ENCODE peak calls at places on chromosomes 16 and 17, in ten cellular contexts. B is stomach, Y is H7, H is tibial nerve, I is lower lobe of right lung, J is Panc1, V is GM23248, S is heart right ventricle, P is BE2C, M is neural progenitor cell. T is an unnamed sample.

GRCh38 chr17:11969565-11969964 is 27.7 kb downstream of the ZNF18 start:
- DNase-seq in I (no peak), B (no peak), M (no peak), Y (no peak), V (no peak), H (no peak), P (no peak), S (no peak), J (no peak), T (no peak)

GRCh38 chr17:19453296-19453695 is 42.3 kb downstream of the RNF112 start:
- DNase-seq in J (no peak), P (no peak), H (no peak), I (no peak), V (no peak), S (no peak), M (no peak), B (no peak), Y (no peak), T (no peak)

GRCh38 chr17:83136156-83136555 is 56.7 kb downstream of the METRNL start:
- DNase-seq in M (no peak), V (no peak), I (peak; percentile 24), P (no peak), H (no peak), J (no peak), S (no peak), B (no peak), Y (peak; percentile 67), T (no peak)

GRCh38 chr16:86171329-86171728 is 272.4 kb downstream of the IRF8 start:
- DNase-seq in Y (no peak), S (no peak), P (no peak), H (no peak), B (no peak), M (no peak), I (no peak), J (no peak), V (peak; percentile 38), T (no peak)

GRCh38 chr17:65696739-65697394 is 135.4 kb upstream of the AXIN2 start:
- DNase-seq in M (no peak), Y (no peak), P (no peak), J (no peak), V (peak; percentile 82), H (no peak), I (no peak), S (no peak), B (no peak), T (no peak)

GRCh38 chr17:5676012-5676411 is 91.7 kb upstream of the NLRP1 start:
- DNase-seq in I (no peak), M (no peak), S (no peak), H (no peak), B (no peak), V (no peak), J (no peak), Y (no peak), P (no peak), T (no peak)

GRCh38 chr17:8365143-8365542 is 11.4 kb downstream of the KRABD2 start:
- DNase-seq in Y (no peak), I (no peak), J (no peak), P (no peak), S (no peak), B (no peak), M (no peak), H (no peak), V (peak; percentile 65), T (no peak)

GRCh38 chr17:67011527-67012175 is 32.7 kb upstream of the CACNG1 start:
- DNase-seq in Y (no peak), M (no peak), P (no peak), B (no peak), V (no peak), I (no peak), H (no peak), S (no peak), J (no peak), T (no peak)

GRCh38 chr16:90000733-90001427 is 18.4 kb downstream of the DBNDD1 start:
- DNase-seq in B (no peak), J (no peak), S (no peak), P (no peak), Y (peak; percentile 60), V (no peak), H (no peak), M (no peak), I (no peak), T (no peak)

GRCh38 chr17:46793541-46793940 is 25.0 kb downstream of the WNT3 start:
- DNase-seq in I (no peak), H (no peak), V (no peak), Y (no peak), M (no peak), B (no peak), S (no peak), J (no peak), P (no peak), T (no peak)

GRCh38 chr16:57403965-57404817 is at the start of gene CCL17:
- DNase-seq in V (no peak), M (peak; percentile 1), Y (peak; percentile 6), B (no peak), J (no peak), P (no peak), H (no peak), I (no peak), S (no peak), T (no peak)

GRCh38 chr17:50318551-50319310 is 27.2 kb upstream of the XYLT2 start:
- DNase-seq in Y (no peak), V (no peak), M (no peak), S (no peak), I (no peak), J (no peak), H (no peak), B (no peak), P (no peak), T (no peak)

DNA sequence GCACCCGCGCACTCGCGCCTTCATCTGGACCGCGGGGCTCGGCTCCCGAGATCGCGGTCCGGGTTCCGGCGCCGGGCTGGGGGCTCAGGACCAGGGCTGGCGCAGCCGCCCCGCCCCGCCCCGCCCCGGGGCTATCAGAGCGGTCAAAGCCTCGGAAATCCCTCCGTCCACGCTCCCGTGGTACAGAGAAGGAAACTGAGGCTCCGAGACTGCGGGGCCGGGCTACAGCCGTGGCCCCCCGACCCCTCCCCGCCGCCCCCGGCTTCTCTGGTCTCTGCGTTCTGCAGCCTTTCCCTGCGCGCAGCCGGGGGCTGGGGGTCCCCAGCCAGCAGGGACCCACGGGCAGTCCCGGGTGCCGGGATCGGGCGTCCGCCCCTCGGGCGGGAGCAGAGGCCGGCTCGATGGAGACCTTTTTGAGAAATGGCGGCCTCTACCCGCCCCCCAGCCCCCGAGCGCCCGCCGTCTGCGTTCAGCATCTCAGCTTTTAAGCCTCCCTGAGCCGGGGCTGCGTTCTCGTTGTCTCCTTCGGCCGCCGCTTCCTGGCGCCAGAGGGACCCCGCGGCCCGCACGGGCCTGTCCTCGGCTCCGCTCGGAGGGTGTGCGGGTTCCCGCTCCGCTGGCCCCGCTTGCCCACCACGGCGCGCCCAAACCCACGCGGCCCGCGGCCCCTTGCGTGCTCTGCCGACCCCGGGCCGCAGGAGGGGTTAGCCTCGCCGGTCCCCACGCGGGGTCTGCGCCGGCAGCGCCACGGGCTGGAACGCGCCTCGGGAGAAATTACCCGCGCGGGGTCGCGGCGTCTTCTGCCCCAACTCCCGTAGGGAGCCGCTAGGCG is 1.5 kb upstream of the NPTX1 start:
- DNase-seq in H (no peak), Y (peak; percentile 95), M (peak; percentile 91), P (peak; percentile 81), I (no peak), S (no peak), J (no peak), B (no peak), V (peak; percentile 83), T (no peak)
- H3K27me3 ChIP-seq in H (peaks cover 3% of the 10 kb centered on the region), Y (peaks cover 89% of the 10 kb centered on the region), M (peaks cover 100% of the 10 kb centered on the region), P (peaks cover 66% of the 10 kb centered on the region), I (peaks cover 96% of the 10 kb centered on the region), S (peaks cover 56% of the 10 kb centered on the region), J (peaks cover 2% of the 10 kb centered on the region), B (peaks cover 97% of the 10 kb centered on the region), V (peaks cover 81% of the 10 kb centered on the region), T (peaks cover 35% of the 10 kb centered on the region)

GRCh38 chr16:4371481-4372314 is at the start of gene VASN:
- DNase-seq in H (peak; percentile 77), S (peak; percentile 86), V (peak; percentile 90), Y (peak; percentile 100), M (peak; percentile 90), J (no peak), B (peak; percentile 88), P (peak; percentile 88), I (peak; percentile 85), T (peak; percentile 89)
- H3K4me3 ChIP-seq in H (peak within 1 kb of the TSS; percentile 55), S (peak within 1 kb of the TSS; percentile 71), V (peak within 1 kb of the TSS; percentile 100), Y (peak within 1 kb of the TSS; percentile 40), M (peak within 1 kb of the TSS; percentile 65), J (peak within 1 kb of the TSS; percentile 79), B (peak within 1 kb of the TSS; percentile 75), P (peak within 1 kb of the TSS; percentile 92), I (peak within 1 kb of the TSS; percentile 74), T (peak within 1 kb of the TSS; percentile 69)

DNA sequence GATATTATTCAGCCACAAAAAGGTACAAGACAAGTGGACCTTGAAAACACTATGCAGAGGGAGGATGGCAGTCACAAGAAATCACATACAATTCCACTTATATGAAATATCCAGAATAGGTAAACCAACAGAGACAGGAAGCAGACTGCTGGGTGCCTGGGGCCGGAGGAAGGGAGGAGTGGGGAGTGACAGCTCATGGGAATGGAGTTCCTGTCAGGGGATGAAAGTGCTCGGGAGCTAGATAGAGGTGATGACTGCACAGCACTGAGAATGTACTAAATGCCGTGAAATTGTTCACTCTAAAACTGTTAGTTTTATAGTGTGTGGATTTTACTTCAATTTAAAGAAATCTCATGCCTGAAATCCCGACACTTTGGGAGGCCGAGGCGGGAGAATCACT is 74.2 kb upstream of the MED9 start:
- DNase-seq in Y (no peak), I (no peak), H (no peak), P (no peak), V (peak; percentile 51), M (no peak), J (no peak), B (no peak), S (no peak), T (no peak)
- H3K27me3 ChIP-seq in Y (no peaks in the 10 kb centered on the region), I (no peaks in the 10 kb centered on the region), H (no peaks in the 10 kb centered on the region), P (no peaks in the 10 kb centered on the region), V (no peaks in the 10 kb centered on the region), M (no peaks in the 10 kb centered on the region), J (no peaks in the 10 kb centered on the region), B (no peaks in the 10 kb centered on the region), S (no peaks in the 10 kb centered on the region), T (no peaks in the 10 kb centered on the region)

GRCh38 chr17:61368832-61369468 is 30.7 kb upstream of the TBX2 start:
- DNase-seq in Y (peak; percentile 43), B (no peak), P (no peak), M (peak; percentile 60), J (no peak), S (no peak), H (no peak), I (no peak), V (no peak), T (no peak)

GRCh38 chr17:61369751-61370150 is 29.9 kb upstream of the TBX2 start:
- DNase-seq in S (no peak), V (no peak), H (no peak), I (no peak), Y (peak; percentile 35), J (no peak), B (no peak), P (no peak), M (no peak), T (no peak)

GRCh38 chr17:61366715-61367413 is 32.8 kb upstream of the TBX2 start:
- DNase-seq in V (no peak), Y (no peak), M (no peak), B (peak; percentile 33), I (no peak), J (no peak), H (no peak), S (peak; percentile 66), P (peak; percentile 49), T (no peak)

GRCh38 chr17:61366076-61366714 is 33.4 kb upstream of the TBX2 start:
- DNase-seq in S (no peak), B (no peak), I (peak; percentile 6), M (no peak), H (no peak), J (no peak), P (no peak), V (peak; percentile 27), Y (no peak), T (no peak)

GRCh38 chr17:61368049-61368831 is 31.4 kb upstream of the TBX2 start:
- DNase-seq in B (no peak), I (no peak), H (no peak), M (no peak), S (no peak), P (no peak), J (no peak), Y (no peak), V (no peak), T (no peak)
- H3K4me3 ChIP-seq in B (no peak overlapping the region), I (no peak overlapping the region), H (no peak overlapping the region), M (no peak overlapping the region), S (no peak overlapping the region), P (no peak overlapping the region), J (no peak overlapping the region), Y (no peak overlapping the region), V (no peak overlapping the region), T (no peak overlapping the region)